ENCODE peak calls at places on chromosomes 2 and 18, in eight cellular contexts. One of them, this sample, is unnamed.

GRCh38 chr2:64686283-64686956 is 32.7 kb upstream of the SERTAD2 start:
- DNase-seq in Panc1: no peak
- DNase-seq in sigmoid colon: no peak
- DNase-seq in HL-60: no peak
- DNase-seq in breast epithelium: no peak
- DNase-seq in HCT116: no peak
- DNase-seq in transverse colon: no peak
- DNase-seq in esophagus muscularis mucosa: no peak
- DNase-seq in this sample: no peak

GRCh38 chr2:241837197-241837596 is 21.5 kb downstream of the PDCD1 start:
- DNase-seq in Panc1: no peak
- DNase-seq in sigmoid colon: no peak
- DNase-seq in HL-60: no peak
- DNase-seq in breast epithelium: no peak
- DNase-seq in HCT116: no peak
- DNase-seq in transverse colon: no peak
- DNase-seq in esophagus muscularis mucosa: no peak
- DNase-seq in this sample: no peak

GRCh38 chr18:57432765-57433400 is 2.3 kb upstream of the ONECUT2 start:
- DNase-seq in Panc1: no peak
- DNase-seq in sigmoid colon: no peak
- DNase-seq in HL-60: no peak
- DNase-seq in breast epithelium: no peak
- DNase-seq in HCT116: no peak
- DNase-seq in transverse colon: no peak
- DNase-seq in esophagus muscularis mucosa: no peak
- DNase-seq in this sample: no peak

GRCh38 chr18:57561728-57562423 is 24.6 kb downstream of the FECH start:
- DNase-seq in Panc1: no peak
- DNase-seq in sigmoid colon: no peak
- DNase-seq in HL-60: peak
- DNase-seq in breast epithelium: no peak
- DNase-seq in HCT116: peak
- DNase-seq in transverse colon: no peak
- DNase-seq in esophagus muscularis mucosa: no peak
- DNase-seq in this sample: peak

GRCh38 chr18:33183136-33183535 is 257.4 kb downstream of the CCDC178 start:
- DNase-seq in Panc1: no peak
- DNase-seq in sigmoid colon: no peak
- DNase-seq in HL-60: no peak
- DNase-seq in breast epithelium: no peak
- DNase-seq in HCT116: no peak
- DNase-seq in transverse colon: no peak
- DNase-seq in esophagus muscularis mucosa: no peak
- DNase-seq in this sample: no peak

GRCh38 chr2:203582468-203582867 is 47.4 kb upstream of the RAPH1 start:
- DNase-seq in Panc1: no peak
- DNase-seq in sigmoid colon: no peak
- DNase-seq in HL-60: no peak
- DNase-seq in breast epithelium: no peak
- DNase-seq in HCT116: no peak
- DNase-seq in transverse colon: no peak
- DNase-seq in esophagus muscularis mucosa: no peak
- DNase-seq in this sample: no peak

GRCh38 chr18:45102863-45103262 is 422.2 kb downstream of the SETBP1 start:
- DNase-seq in Panc1: no peak
- DNase-seq in sigmoid colon: no peak
- DNase-seq in HL-60: no peak
- DNase-seq in breast epithelium: no peak
- DNase-seq in HCT116: no peak
- DNase-seq in transverse colon: no peak
- DNase-seq in esophagus muscularis mucosa: no peak
- DNase-seq in this sample: no peak

GRCh38 chr2:24839729-24840128 is 46.5 kb downstream of the CENPO start:
- DNase-seq in Panc1: no peak
- DNase-seq in sigmoid colon: no peak
- DNase-seq in HL-60: no peak
- DNase-seq in breast epithelium: no peak
- DNase-seq in HCT116: no peak
- DNase-seq in transverse colon: no peak
- DNase-seq in esophagus muscularis mucosa: no peak
- DNase-seq in this sample: no peak

GRCh38 chr18:28725876-28726275 is 548.9 kb upstream of the CDH2 start:
- DNase-seq in Panc1: no peak
- DNase-seq in sigmoid colon: no peak
- DNase-seq in HL-60: no peak
- DNase-seq in breast epithelium: no peak
- DNase-seq in HCT116: no peak
- DNase-seq in transverse colon: no peak
- DNase-seq in esophagus muscularis mucosa: no peak
- DNase-seq in this sample: no peak

GRCh38 chr2:158973511-158973956 is 5.1 kb downstream of the TANC1 start:
- DNase-seq in Panc1: no peak
- DNase-seq in sigmoid colon: no peak
- DNase-seq in HL-60: no peak
- DNase-seq in breast epithelium: no peak
- DNase-seq in HCT116: no peak
- DNase-seq in transverse colon: no peak
- DNase-seq in esophagus muscularis mucosa: no peak
- DNase-seq in this sample: no peak

GRCh38 chr2:223722226-223722625 is 115.2 kb downstream of the AP1S3 start:
- DNase-seq in Panc1: no peak
- DNase-seq in sigmoid colon: no peak
- DNase-seq in HL-60: no peak
- DNase-seq in breast epithelium: no peak
- DNase-seq in HCT116: no peak
- DNase-seq in transverse colon: no peak
- DNase-seq in esophagus muscularis mucosa: no peak
- DNase-seq in this sample: no peak

GRCh38 chr18:36809590-36810381 is 19.0 kb downstream of the TPGS2 start:
- DNase-seq in Panc1: no peak
- DNase-seq in sigmoid colon: peak
- DNase-seq in HL-60: peak
- DNase-seq in breast epithelium: peak
- DNase-seq in HCT116: peak
- DNase-seq in transverse colon: peak
- DNase-seq in esophagus muscularis mucosa: no peak
- DNase-seq in this sample: peak

GRCh38 chr2:117308861-117309770 is 505.4 kb upstream of the DDX18 start:
- DNase-seq in Panc1: no peak
- DNase-seq in sigmoid colon: no peak
- DNase-seq in HL-60: no peak
- DNase-seq in breast epithelium: no peak
- DNase-seq in HCT116: no peak
- DNase-seq in transverse colon: no peak
- DNase-seq in esophagus muscularis mucosa: no peak
- DNase-seq in this sample: no peak

GRCh38 chr18:54607213-54607934 is 16.3 kb downstream of the DYNAP start:
- DNase-seq in Panc1: no peak
- DNase-seq in sigmoid colon: no peak
- DNase-seq in HL-60: no peak
- DNase-seq in breast epithelium: peak
- DNase-seq in HCT116: no peak
- DNase-seq in transverse colon: peak
- DNase-seq in esophagus muscularis mucosa: no peak
- DNase-seq in this sample: no peak

GRCh38 chr2:98560256-98560771 is 48.0 kb downstream of the COA5 start:
- DNase-seq in Panc1: no peak
- DNase-seq in sigmoid colon: peak
- DNase-seq in HL-60: no peak
- DNase-seq in breast epithelium: no peak
- DNase-seq in HCT116: no peak
- DNase-seq in transverse colon: no peak
- DNase-seq in esophagus muscularis mucosa: no peak
- DNase-seq in this sample: no peak

GRCh38 chr2:207121784-207122183 is 44.0 kb downstream of the KLF7 start:
- DNase-seq in Panc1: no peak
- DNase-seq in sigmoid colon: no peak
- DNase-seq in HL-60: no peak
- DNase-seq in breast epithelium: no peak
- DNase-seq in HCT116: peak
- DNase-seq in transverse colon: no peak
- DNase-seq in esophagus muscularis mucosa: no peak
- DNase-seq in this sample: no peak

DNA sequence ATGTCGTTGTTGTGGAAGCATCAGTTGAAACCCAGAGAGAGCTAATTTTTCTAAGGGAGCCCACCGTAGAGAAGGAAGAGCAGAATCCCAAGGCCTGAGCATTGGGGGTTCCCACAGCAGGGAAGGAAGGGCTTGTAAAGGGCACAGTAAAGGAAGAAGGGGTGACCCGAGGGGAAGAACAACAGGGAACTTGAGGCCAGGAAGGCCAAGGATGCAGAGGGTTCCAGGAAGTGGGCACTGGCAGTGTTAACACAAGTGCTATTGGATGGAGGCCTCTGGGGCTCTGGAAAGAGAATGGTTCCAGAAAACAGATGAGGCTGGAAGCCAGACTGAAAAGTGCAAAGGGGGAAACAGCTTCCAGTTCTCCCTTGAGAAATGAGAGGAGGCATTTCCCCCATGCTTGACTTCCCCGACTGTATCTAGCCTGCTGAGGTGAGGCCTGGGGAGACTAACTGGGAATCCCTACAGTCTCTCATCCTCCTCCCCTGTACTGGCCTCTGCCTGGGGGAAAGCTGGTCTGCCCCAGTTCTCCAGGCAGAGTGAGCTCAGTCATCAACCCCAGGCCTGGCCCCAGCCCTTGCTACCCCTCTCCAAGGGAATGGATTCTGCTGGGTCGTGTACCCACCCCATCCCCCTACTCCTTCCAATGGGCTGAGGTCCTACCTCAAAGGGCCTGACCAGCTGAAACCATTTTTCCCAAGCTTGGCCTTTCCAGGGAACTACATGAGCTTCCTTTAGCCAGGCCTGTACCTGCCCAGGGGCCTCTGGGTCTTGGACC is 43.2 kb upstream of the MRPL33 start:
- DNase-seq in Panc1: no peak
- DNase-seq in sigmoid colon: no peak
- DNase-seq in HL-60: peak
- DNase-seq in breast epithelium: no peak
- DNase-seq in HCT116: no peak
- DNase-seq in transverse colon: no peak
- DNase-seq in esophagus muscularis mucosa: no peak
- DNase-seq in this sample: no peak
- TF ChIP-seq POLR2AphosphoS5 in Panc1: no peak
- TF ChIP-seq POLR2AphosphoS5 in sigmoid colon: no peak
- TF ChIP-seq POLR2AphosphoS5 in HL-60: no peak
- TF ChIP-seq POLR2AphosphoS5 in breast epithelium: no peak
- TF ChIP-seq POLR2AphosphoS5 in HCT116: no peak
- TF ChIP-seq POLR2AphosphoS5 in transverse colon: no peak
- TF ChIP-seq POLR2AphosphoS5 in esophagus muscularis mucosa: no peak
- TF ChIP-seq POLR2AphosphoS5 in this sample: no peak

DNA sequence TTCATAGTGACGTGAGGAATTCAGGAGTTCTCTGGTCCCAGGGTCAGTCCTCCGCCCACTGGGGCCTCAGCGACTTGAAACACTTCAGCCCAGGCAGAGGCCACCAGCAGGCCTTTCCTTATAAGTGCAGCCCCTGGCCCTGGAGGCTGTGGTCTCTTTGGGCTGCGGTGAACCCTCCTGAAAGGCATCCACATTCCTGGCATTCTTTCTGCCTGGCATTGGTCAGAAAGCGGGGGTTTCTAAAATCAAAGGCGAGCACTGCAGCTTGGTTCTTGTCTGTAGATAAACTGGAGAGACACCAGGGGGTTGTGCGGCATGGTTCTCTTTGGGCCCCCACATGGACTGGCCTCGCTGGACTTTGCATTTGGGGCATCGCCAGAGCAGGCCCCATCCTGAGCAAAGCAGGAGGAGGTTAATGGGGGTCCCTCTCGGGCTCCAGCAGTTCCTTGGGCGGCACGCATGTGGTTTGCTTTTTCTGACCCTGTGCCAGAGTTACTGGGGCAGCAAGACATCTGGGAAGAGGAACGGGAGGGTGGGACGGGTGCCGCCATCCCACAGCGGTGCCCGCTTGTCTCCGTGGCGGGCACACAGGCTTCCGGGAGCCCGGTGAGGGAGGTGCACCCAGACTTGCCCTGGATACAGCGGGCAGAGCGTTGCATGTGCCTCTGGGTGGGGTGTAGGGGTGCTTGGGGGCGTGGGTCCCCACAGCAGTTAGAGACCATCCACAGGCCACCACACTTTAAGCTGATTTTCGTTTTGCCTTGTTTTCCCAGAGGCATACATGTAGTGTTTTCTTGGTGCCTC is 44.9 kb downstream of the SH3BP4 start:
- DNase-seq in Panc1: no peak
- DNase-seq in sigmoid colon: peak
- DNase-seq in HL-60: no peak
- DNase-seq in breast epithelium: peak
- DNase-seq in HCT116: no peak
- DNase-seq in transverse colon: no peak
- DNase-seq in esophagus muscularis mucosa: no peak
- DNase-seq in this sample: no peak
- H3K4me3 ChIP-seq in Panc1: no peak
- H3K4me3 ChIP-seq in sigmoid colon: no peak
- H3K4me3 ChIP-seq in HL-60: no peak
- H3K4me3 ChIP-seq in breast epithelium: no peak
- H3K4me3 ChIP-seq in HCT116: no peak
- H3K4me3 ChIP-seq in transverse colon: no peak
- H3K4me3 ChIP-seq in esophagus muscularis mucosa: no peak
- H3K4me3 ChIP-seq in this sample: no peak

GRCh38 chr2:88831792-88832248 is 140.3 kb downstream of the RPIA start:
- DNase-seq in Panc1: peak
- DNase-seq in sigmoid colon: no peak
- DNase-seq in HL-60: peak
- DNase-seq in breast epithelium: no peak
- DNase-seq in HCT116: peak
- DNase-seq in transverse colon: peak
- DNase-seq in esophagus muscularis mucosa: peak
- DNase-seq in this sample: no peak
- TF ChIP-seq POLR2AphosphoS5 in Panc1: no peak
- TF ChIP-seq POLR2AphosphoS5 in sigmoid colon: no peak
- TF ChIP-seq POLR2AphosphoS5 in HL-60: no peak
- TF ChIP-seq POLR2AphosphoS5 in breast epithelium: no peak
- TF ChIP-seq POLR2AphosphoS5 in HCT116: no peak
- TF ChIP-seq POLR2AphosphoS5 in transverse colon: no peak
- TF ChIP-seq POLR2AphosphoS5 in esophagus muscularis mucosa: no peak
- TF ChIP-seq POLR2AphosphoS5 in this sample: no peak

GRCh38 chr2:46826898-46827245 is 88.7 kb downstream of the MCFD2 start:
- DNase-seq in Panc1: no peak
- DNase-seq in sigmoid colon: no peak
- DNase-seq in HL-60: no peak
- DNase-seq in breast epithelium: no peak
- DNase-seq in HCT116: no peak
- DNase-seq in transverse colon: no peak
- DNase-seq in esophagus muscularis mucosa: no peak
- DNase-seq in this sample: no peak

GRCh38 chr2:46828039-46828438 is 87.6 kb downstream of the MCFD2 start:
- DNase-seq in Panc1: no peak
- DNase-seq in sigmoid colon: no peak
- DNase-seq in HL-60: no peak
- DNase-seq in breast epithelium: no peak
- DNase-seq in HCT116: no peak
- DNase-seq in transverse colon: no peak
- DNase-seq in esophagus muscularis mucosa: no peak
- DNase-seq in this sample: no peak

GRCh38 chr2:46825958-46826897 is 89.4 kb downstream of the MCFD2 start:
- DNase-seq in Panc1: no peak
- DNase-seq in sigmoid colon: no peak
- DNase-seq in HL-60: no peak
- DNase-seq in breast epithelium: no peak
- DNase-seq in HCT116: no peak
- DNase-seq in transverse colon: no peak
- DNase-seq in esophagus muscularis mucosa: no peak
- DNase-seq in this sample: no peak

GRCh38 chr2:46828491-46829239 is 86.9 kb downstream of the MCFD2 start:
- DNase-seq in Panc1: no peak
- DNase-seq in sigmoid colon: no peak
- DNase-seq in HL-60: no peak
- DNase-seq in breast epithelium: no peak
- DNase-seq in HCT116: no peak
- DNase-seq in transverse colon: no peak
- DNase-seq in esophagus muscularis mucosa: no peak
- DNase-seq in this sample: no peak

GRCh38 chr2:46827274-46827930 is 88.2 kb downstream of the MCFD2 start:
- DNase-seq in Panc1: no peak
- DNase-seq in sigmoid colon: no peak
- DNase-seq in HL-60: no peak
- DNase-seq in breast epithelium: no peak
- DNase-seq in HCT116: no peak
- DNase-seq in transverse colon: no peak
- DNase-seq in esophagus muscularis mucosa: no peak
- DNase-seq in this sample: no peak
- H3K4me3 ChIP-seq in Panc1: no peak
- H3K4me3 ChIP-seq in sigmoid colon: no peak
- H3K4me3 ChIP-seq in HL-60: no peak
- H3K4me3 ChIP-seq in breast epithelium: no peak
- H3K4me3 ChIP-seq in HCT116: no peak
- H3K4me3 ChIP-seq in transverse colon: no peak
- H3K4me3 ChIP-seq in esophagus muscularis mucosa: no peak
- H3K4me3 ChIP-seq in this sample: no peak

This sample was measured in SK-N-MC.